ENCODE peak calls at places on chromosomes 13 and 19, in six cellular contexts. Y is tibial nerve, T is heart left ventricle, Z is IMR-90, U is spleen, I is uterus. G is an unnamed sample. For H3K4me1, the result is how much of the 10 kb centered on the place peaks cover.

GRCh38 chr13:73387318-73387717 is 328.5 kb downstream of the KLF5 start:
- DNase-seq in Y (no peak), T (no peak), Z (no peak), U (no peak), I (no peak), G (no peak)

GRCh38 chr19:49349567-49349966 is 12.6 kb downstream of the TEAD2 start:
- DNase-seq in Y (no peak), T (no peak), Z (no peak), U (no peak), I (no peak), G (no peak)

GRCh38 chr13:41284512-41285288 is 21.3 kb upstream of the MTRF1 start:
- DNase-seq in Y (no peak), T (no peak), Z (peak), U (no peak), I (no peak), G (no peak)

GRCh38 chr13:114143806-114144605 is 11.6 kb upstream of the RASA3 start:
- DNase-seq in Y (no peak), T (peak), Z (no peak), U (peak), I (no peak), G (no peak)

GRCh38 chr19:3968556-3969434 is 2.1 kb downstream of the DAPK3 start:
- DNase-seq in Y (peak), T (peak), Z (peak), U (no peak), I (peak), G (peak)

GRCh38 chr19:19115954-19116353 is 22.3 kb downstream of the TMEM161A start:
- DNase-seq in Y (peak), T (no peak), Z (no peak), U (no peak), I (no peak), G (peak)

GRCh38 chr19:33780746-33781145 is 15.9 kb upstream of the KCTD15 start:
- DNase-seq in Y (no peak), T (no peak), Z (no peak), U (no peak), I (no peak), G (no peak)

GRCh38 chr19:4088975-4089374 is 22.3 kb upstream of the ZBTB7A start:
- DNase-seq in Y (no peak), T (no peak), Z (no peak), U (no peak), I (no peak), G (no peak)

GRCh38 chr13:80082396-80083096 is 258.4 kb downstream of the SPRY2 start:
- DNase-seq in Y (no peak), T (no peak), Z (peak), U (no peak), I (no peak), G (no peak)

GRCh38 chr19:58108546-58108817 is 10.5 kb upstream of the ZSCAN18 start:
- DNase-seq in Y (no peak), T (no peak), Z (no peak), U (no peak), I (no peak), G (no peak)

GRCh38 chr19:32464279-32464678 is 58.7 kb downstream of the DPY19L3 start:
- DNase-seq in Y (no peak), T (no peak), Z (peak), U (no peak), I (no peak), G (no peak)

GRCh38 chr19:5434970-5435641 is 20.1 kb upstream of the ZNRF4 start:
- DNase-seq in Y (no peak), T (no peak), Z (peak), U (no peak), I (no peak), G (no peak)

GRCh38 chr19:14467816-14468215 is 7.3 kb downstream of the PTGER1 start:
- DNase-seq in Y (no peak), T (no peak), Z (no peak), U (no peak), I (no peak), G (no peak)

GRCh38 chr13:39370554-39370953 is 232.4 kb downstream of the LHFPL6 start:
- DNase-seq in Y (no peak), T (peak), Z (peak), U (no peak), I (peak), G (no peak)

GRCh38 chr19:12364391-12365093 is 941 bp downstream of the ZNF442 start:
- DNase-seq in Y (peak), T (peak), Z (peak), U (peak), I (peak), G (peak)

GRCh38 chr13:39311619-39312018 is 273.4 kb downstream of the NHLRC3 start:
- DNase-seq in Y (no peak), T (peak), Z (no peak), U (no peak), I (no peak), G (no peak)

GRCh38 chr19:5147074-5147970 is 178.4 kb downstream of the KDM4B start:
- DNase-seq in Y (no peak), T (no peak), Z (no peak), U (peak), I (no peak), G (no peak)

GRCh38 chr19:47450478-47450877 is 21.2 kb downstream of the SLC8A2 start:
- DNase-seq in Y (no peak), T (no peak), Z (no peak), U (no peak), I (no peak), G (no peak)

GRCh38 chr13:29819157-29819556 is 31.3 kb downstream of the UBL3 start:
- DNase-seq in Y (no peak), T (no peak), Z (no peak), U (no peak), I (no peak), G (no peak)
- H3K4me1 ChIP-seq in Y (under half), T (under half), Z (under half), U (under half), I (under half), G (half or more)

GRCh38 chr19:1478934-1479707 is at the start of gene C19orf25:
- DNase-seq in Y (peak), T (peak), Z (peak), U (peak), I (peak), G (peak)
- TF ChIP-seq POLR2A in Y (peak), T (no peak), Z (peak), U (peak), I (peak), G (peak)

GRCh38 chr13:33231339-33231738 is 54.2 kb downstream of the STARD13 start:
- DNase-seq in Y (no peak), T (no peak), Z (no peak), U (no peak), I (no peak), G (no peak)

GRCh38 chr13:33235564-33235963 is 50.0 kb downstream of the STARD13 start:
- DNase-seq in Y (no peak), T (no peak), Z (no peak), U (no peak), I (no peak), G (no peak)

GRCh38 chr13:33235078-33235477 is 50.5 kb downstream of the STARD13 start:
- DNase-seq in Y (peak), T (no peak), Z (peak), U (no peak), I (no peak), G (peak)

GRCh38 chr13:33232883-33233282 is 52.7 kb downstream of the STARD13 start:
- DNase-seq in Y (no peak), T (no peak), Z (no peak), U (no peak), I (no peak), G (no peak)

GRCh38 chr13:33233547-33233946 is 52.0 kb downstream of the STARD13 start:
- DNase-seq in Y (no peak), T (no peak), Z (no peak), U (no peak), I (no peak), G (no peak)
- H3K4me1 ChIP-seq in Y (half or more), T (under half), Z (under half), U (under half), I (under half), G (under half)

GRCh38 chr19:15869109-15869555 is 28.7 kb downstream of the CYP4F2 start:
- DNase-seq in Y (peak), T (no peak), Z (no peak), U (no peak), I (peak), G (no peak)
- TF ChIP-seq POLR2A in Y (no peak), T (no peak), Z (no peak), U (no peak), I (no peak), G (no peak)

GRCh38 chr19:38665950-38666661 is 18.7 kb downstream of the ACTN4 start:
- DNase-seq in Y (peak), T (peak), Z (peak), U (peak), I (peak), G (peak)
- H3K4me1 ChIP-seq in Y (half or more), T (half or more), Z (half or more), U (half or more), I (half or more), G (half or more)

GRCh38 chr19:10332965-10333757 is at the start of gene RAVER1:
- DNase-seq in Y (peak), T (peak), Z (peak), U (peak), I (peak), G (peak)
- TF ChIP-seq POLR2A in Y (peak), T (no peak), Z (peak), U (no peak), I (peak), G (peak)

DNA sequence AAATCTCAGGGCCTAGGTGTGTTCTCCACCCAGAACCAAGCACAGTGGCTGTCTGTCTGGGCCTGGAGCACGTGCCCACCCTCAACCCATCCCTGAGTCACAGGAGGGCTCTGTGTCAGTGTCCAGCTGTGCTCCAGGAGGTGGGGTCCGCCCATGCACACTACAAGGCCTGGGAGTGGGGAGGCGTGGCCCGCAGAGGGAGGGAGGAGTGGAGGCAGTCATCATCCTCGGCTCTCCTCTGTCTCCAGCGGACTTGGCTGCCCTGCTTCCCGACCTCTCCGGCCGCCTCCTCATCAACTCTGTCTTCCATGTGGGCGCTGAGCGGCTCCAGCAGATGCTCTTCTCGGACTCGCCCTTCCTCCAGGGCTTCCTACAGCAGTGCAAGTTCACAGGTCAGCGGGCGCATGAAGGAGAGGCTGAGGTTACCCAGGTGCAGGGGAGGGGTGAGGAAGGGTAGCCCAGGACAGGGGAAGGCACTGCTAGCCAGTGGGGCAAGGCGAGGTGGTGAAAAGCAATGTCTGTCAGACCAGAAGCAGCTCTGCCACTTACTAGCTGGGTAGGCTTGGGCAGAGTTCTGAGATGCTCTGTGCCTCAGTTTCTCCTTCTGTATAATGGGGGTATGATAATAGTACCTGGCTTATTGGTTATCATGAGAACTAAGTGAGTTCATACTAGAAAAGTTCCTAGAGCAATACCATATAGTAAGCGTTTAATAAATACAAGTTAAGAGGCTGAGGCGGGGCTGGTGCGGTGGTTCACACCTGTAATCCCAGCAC is 14.5 kb upstream of the SCN1B start:
- DNase-seq in Y (no peak), T (no peak), Z (peak), U (no peak), I (no peak), G (no peak)
- H3K4me1 ChIP-seq in Y (under half), T (under half), Z (under half), U (under half), I (under half), G (under half)

DNA sequence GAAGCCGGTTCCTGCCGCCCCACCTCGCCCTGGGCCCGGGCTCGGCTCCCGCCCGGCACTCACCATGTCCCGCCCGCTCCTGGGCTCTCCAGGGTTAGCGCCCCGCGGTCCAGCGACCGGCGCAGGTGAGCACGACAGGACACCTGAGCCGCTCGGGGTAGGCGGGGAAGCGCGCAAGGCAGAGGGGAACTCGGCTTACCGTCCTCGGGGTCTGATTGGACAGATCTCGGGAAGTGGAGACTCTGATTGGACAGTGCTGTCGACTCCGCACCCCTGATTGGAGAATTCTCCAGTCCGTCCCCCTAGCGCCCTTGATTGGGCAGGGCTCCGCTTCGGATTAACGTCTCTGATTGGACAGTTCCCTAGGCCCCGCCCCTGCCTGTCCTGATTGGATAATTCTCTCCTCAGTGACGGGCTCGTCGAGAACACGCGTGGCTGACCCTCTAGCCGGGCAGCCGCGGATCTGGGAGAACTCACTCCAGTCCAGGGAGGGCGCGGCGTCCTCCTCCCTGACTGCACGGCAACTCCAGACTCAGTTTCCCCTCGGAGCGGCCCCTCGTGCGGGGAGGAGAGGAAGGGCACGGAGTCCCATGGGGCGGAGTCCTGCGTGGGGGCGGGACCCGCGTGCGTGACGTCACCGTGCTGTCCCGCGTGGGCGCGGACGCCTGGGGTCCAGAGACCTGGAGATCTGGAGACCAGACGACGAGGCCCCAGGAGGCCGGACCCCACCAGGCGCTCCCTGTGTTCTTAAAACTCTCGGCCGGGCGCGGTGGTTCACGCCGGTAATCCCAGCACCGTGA is at the start of gene ZNF77:
- DNase-seq in Y (peak), T (peak), Z (peak), U (peak), I (peak), G (peak)
- TF ChIP-seq POLR2A in Y (peak), T (no peak), Z (peak), U (no peak), I (peak), G (peak)

GRCh38 chr13:30408319-30409101 is 13.8 kb upstream of the UBE2L5 start:
- DNase-seq in Y (peak), T (peak), Z (peak), U (peak), I (peak), G (peak)
- H3K4me1 ChIP-seq in Y (under half), T (under half), Z (under half), U (under half), I (under half), G (under half)